ENCODE peak calls at places on chromosomes 16 and 17, in five cellular contexts. M is GM13977, J is heart right ventricle, O is GM13976, Q is astrocyte of the spinal cord. F is an unnamed sample.

GRCh38 chr17:35793257-35793656 is 2.2 kb downstream of the MMP28 start:
- DNase-seq in Q (no peak), J (no peak), M (no peak), O (no peak), F (no peak)

GRCh38 chr17:80792373-80792781 is 199.3 kb upstream of the CHMP6 start:
- DNase-seq in Q (no peak), M (no peak), J (no peak), O (no peak), F (no peak)

GRCh38 chr16:50879873-50880695 is 138.2 kb downstream of the CYLD start:
- DNase-seq in J (no peak), O (no peak), M (no peak), Q (no peak), F (no peak)

GRCh38 chr16:54525104-54525503 is 238.5 kb upstream of the IRX3 start:
- DNase-seq in J (no peak), O (no peak), Q (no peak), M (no peak), F (no peak)

GRCh38 chr16:57209780-57210179 is 23.7 kb downstream of the RSPRY1 start:
- DNase-seq in O (no peak), M (no peak), Q (no peak), J (no peak), F (no peak)

GRCh38 chr17:18076941-18077340 is 10.8 kb upstream of the DRG2 start:
- DNase-seq in Q (no peak), O (no peak), M (no peak), J (no peak), F (no peak)

GRCh38 chr17:61366076-61366714 is 33.4 kb upstream of the TBX2 start:
- DNase-seq in Q (no peak), O (no peak), J (no peak), M (no peak), F (no peak)

GRCh38 chr16:28068976-28069375 is 5.5 kb upstream of the GSG1L start:
- DNase-seq in J (no peak), Q (no peak), O (no peak), M (no peak), F (no peak)

GRCh38 chr17:34723875-34724274 is 144.5 kb downstream of the TMEM132E start:
- DNase-seq in M (no peak), O (no peak), J (no peak), Q (no peak), F (no peak)

GRCh38 chr17:44967026-44967906 is 837 bp downstream of the C1QL1 start:
- DNase-seq in Q (no peak), J (no peak), O (no peak), M (no peak), F (no peak)

GRCh38 chr17:44969144-44969780 is 1.2 kb upstream of the C1QL1 start:
- DNase-seq in O (no peak), M (no peak), J (no peak), Q (no peak), F (no peak)

GRCh38 chr17:44970136-44970737 is 2.1 kb upstream of the C1QL1 start:
- DNase-seq in Q (peak; percentile 9), M (peak; percentile 70), J (peak; percentile 45), O (no peak), F (no peak)

GRCh38 chr17:44967907-44968224 is 237 bp downstream of the C1QL1 start:
- DNase-seq in M (no peak), J (no peak), Q (no peak), O (no peak), F (no peak)

GRCh38 chr17:44968225-44969143 is at the start of gene C1QL1:
- DNase-seq in O (peak; percentile 100), J (peak; percentile 94), M (peak; percentile 100), Q (peak; percentile 89), F (peak; percentile 92)
- TF ChIP-seq CTCF in O (no peak), J (no peak), M (no peak), Q (no peak), F (no peak)

DNA sequence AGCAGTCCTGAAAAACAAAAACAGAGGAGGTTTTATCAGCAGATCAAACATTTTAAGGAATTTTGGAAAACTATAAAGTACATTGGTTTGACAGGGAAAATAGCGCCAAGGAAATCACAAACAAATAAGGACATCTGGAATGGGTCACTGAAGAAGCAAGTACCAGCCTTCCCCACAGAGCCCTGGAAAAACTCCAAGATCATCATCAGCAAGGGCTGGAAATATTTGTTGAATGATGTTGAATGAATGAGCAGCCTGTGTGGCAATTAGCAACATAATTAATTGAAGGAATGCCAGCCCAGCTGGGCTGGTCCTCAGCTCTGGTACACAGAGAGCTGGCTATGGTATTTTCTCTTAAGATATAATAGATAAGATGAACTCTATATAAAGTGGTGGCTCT is 290.4 kb downstream of the HS3ST3A1 start:
- DNase-seq in Q (peak; percentile 33), M (no peak), J (no peak), O (no peak), F (no peak)
- TF ChIP-seq CTCF in Q (no peak), M (no peak), J (no peak), O (no peak), F (no peak)

DNA sequence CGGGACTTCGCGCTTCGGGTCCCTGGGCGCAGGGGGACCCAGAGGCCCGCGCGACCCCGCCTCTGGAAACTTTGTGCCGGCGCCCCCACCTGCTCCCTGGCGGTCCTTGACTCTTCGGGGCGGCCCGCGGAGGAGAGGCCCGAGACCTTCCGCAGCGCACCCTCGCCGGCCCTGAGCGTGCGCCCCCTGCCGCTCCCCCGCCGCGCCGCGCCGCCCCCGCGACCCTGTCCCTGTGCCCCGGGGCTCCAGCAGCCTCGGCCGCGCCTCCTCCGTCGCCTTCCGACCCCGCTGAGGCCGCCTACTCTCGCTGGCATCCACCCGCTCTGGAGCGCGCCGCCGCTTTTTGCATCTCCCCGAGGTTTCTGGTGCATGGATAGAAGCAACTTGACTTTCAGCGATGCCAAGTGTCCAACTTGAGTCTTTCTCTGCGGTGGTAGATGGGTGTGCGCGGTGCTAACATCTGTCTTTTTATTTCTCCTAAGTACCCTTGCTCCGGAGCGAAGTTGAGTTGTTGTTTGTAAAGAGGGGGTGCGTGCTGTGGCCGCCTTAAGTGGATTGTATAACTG is 414 bp downstream of the DUSP14 start:
- DNase-seq in J (peak; percentile 61), M (peak; percentile 75), Q (peak; percentile 51), O (peak; percentile 81), F (peak; percentile 85)
- TF ChIP-seq CTCF in J (peak; percentile 16), M (peak; percentile 66), Q (no peak), O (peak; percentile 55), F (peak; percentile 71)

GRCh38 chr17:76088041-76088867 is 9.3 kb downstream of the ZACN start:
- DNase-seq in Q (no peak), O (peak; percentile 29), M (no peak), J (no peak), F (peak; percentile 35)
- TF ChIP-seq CTCF in Q (no peak), O (no peak), M (no peak), J (no peak), F (peak; percentile 61)

GRCh38 chr17:51706098-51706497 is 445.8 kb downstream of the UTP18 start:
- DNase-seq in J (no peak), O (no peak), Q (no peak), M (no peak), F (no peak)

GRCh38 chr17:51703364-51704341 is 443.3 kb downstream of the UTP18 start:
- DNase-seq in J (peak; percentile 68), M (no peak), Q (peak; percentile 53), O (no peak), F (no peak)

GRCh38 chr17:51702963-51703362 is 442.6 kb downstream of the UTP18 start:
- DNase-seq in Q (no peak), O (no peak), J (no peak), M (no peak), F (no peak)

GRCh38 chr17:51701501-51701900 is 441.2 kb downstream of the UTP18 start:
- DNase-seq in J (no peak), Q (no peak), O (no peak), M (no peak), F (no peak)

GRCh38 chr17:51700011-51700760 is 439.8 kb downstream of the UTP18 start:
- DNase-seq in Q (no peak), M (no peak), J (no peak), O (no peak), F (no peak)
- TF ChIP-seq CTCF in Q (no peak), M (no peak), J (no peak), O (no peak), F (no peak)

GRCh38 chr16:3127745-3128144 is 7.1 kb upstream of the ZNF213 start:
- DNase-seq in Q (no peak), J (no peak), O (no peak), M (no peak), F (no peak)

GRCh38 chr16:3122926-3123570 is 10.7 kb downstream of the ZNF205 start:
- DNase-seq in Q (no peak), J (no peak), M (no peak), O (no peak), F (no peak)

GRCh38 chr16:3120435-3120834 is 8.0 kb downstream of the ZNF205 start:
- DNase-seq in O (no peak), Q (no peak), M (no peak), J (no peak), F (no peak)

GRCh38 chr16:3121843-3122467 is 9.6 kb downstream of the ZNF205 start:
- DNase-seq in M (no peak), J (no peak), O (no peak), Q (no peak), F (no peak)

GRCh38 chr16:3123986-3124886 is 10.6 kb upstream of the ZNF213 start:
- DNase-seq in J (peak; percentile 96), O (peak; percentile 97), M (peak; percentile 96), Q (peak; percentile 95), F (peak; percentile 97)
- TF ChIP-seq CTCF in J (no peak), O (no peak), M (peak; percentile 19), Q (peak; percentile 27), F (peak; percentile 37)

GRCh38 chr16:106623-107324 is 28.7 kb downstream of the MPG start:
- DNase-seq in J (no peak), Q (peak; percentile 83), M (peak; percentile 81), O (peak; percentile 82), F (peak; percentile 81)
- TF ChIP-seq CTCF in J (peak; percentile 70), Q (peak; percentile 79), M (peak; percentile 79), O (peak; percentile 62), F (peak; percentile 89)

GRCh38 chr16:68382296-68382718 is 66.0 kb downstream of the SMPD3 start:
- DNase-seq in Q (no peak), O (peak; percentile 70), J (no peak), M (peak; percentile 66), F (peak; percentile 65)
- TF ChIP-seq CTCF in Q (peak; percentile 29), O (no peak), J (no peak), M (peak; percentile 45), F (peak; percentile 72)

GRCh38 chr16:22007509-22008214 is at the start of gene MOSMO:
- DNase-seq in Q (peak; percentile 54), M (peak; percentile 93), O (peak; percentile 91), J (peak; percentile 83), F (peak; percentile 65)
- TF ChIP-seq CTCF in Q (no peak), M (no peak), O (no peak), J (no peak), F (no peak)

F was measured in OCI-LY7.